ENCODE peak calls at places on chromosomes 16 and 17, in ten cellular contexts. One of them, this sample, is unnamed.

GRCh38 chr16:69318177-69318910 is 7.2 kb downstream of the VPS4A start:
- DNase-seq in heart right ventricle: no peak
- DNase-seq in mammary epithelial cell: no peak
- DNase-seq in spleen: no peak
- DNase-seq in CD8-positive, alpha-beta T cell: no peak
- DNase-seq in gastrocnemius medialis: no peak
- DNase-seq in left lung: no peak
- DNase-seq in right lobe of liver: peak
- DNase-seq in vagina: no peak
- DNase-seq in fibroblast of lung: no peak
- DNase-seq in this sample: no peak

GRCh38 chr16:19003935-19004334 is 20.2 kb downstream of the TMC7 start:
- DNase-seq in right lobe of liver: no peak
- DNase-seq in vagina: no peak
- DNase-seq in mammary epithelial cell: peak
- DNase-seq in heart right ventricle: no peak
- DNase-seq in left lung: no peak
- DNase-seq in CD8-positive, alpha-beta T cell: no peak
- DNase-seq in gastrocnemius medialis: no peak
- DNase-seq in spleen: no peak
- DNase-seq in fibroblast of lung: no peak
- DNase-seq in this sample: no peak

GRCh38 chr17:77508047-77508715 is 367.4 kb downstream of the SEC14L1 start:
- DNase-seq in heart right ventricle: no peak
- DNase-seq in gastrocnemius medialis: no peak
- DNase-seq in vagina: no peak
- DNase-seq in spleen: peak
- DNase-seq in mammary epithelial cell: no peak
- DNase-seq in fibroblast of lung: no peak
- DNase-seq in right lobe of liver: peak
- DNase-seq in CD8-positive, alpha-beta T cell: no peak
- DNase-seq in left lung: peak
- DNase-seq in this sample: no peak

GRCh38 chr16:26605872-26606271 is 460.9 kb upstream of the C16orf82 start:
- DNase-seq in fibroblast of lung: no peak
- DNase-seq in vagina: peak
- DNase-seq in CD8-positive, alpha-beta T cell: no peak
- DNase-seq in left lung: no peak
- DNase-seq in spleen: no peak
- DNase-seq in heart right ventricle: no peak
- DNase-seq in right lobe of liver: no peak
- DNase-seq in gastrocnemius medialis: no peak
- DNase-seq in mammary epithelial cell: no peak
- DNase-seq in this sample: no peak

GRCh38 chr16:30068750-30069574 is 3.4 kb downstream of the ALDOA start:
- DNase-seq in heart right ventricle: no peak
- DNase-seq in mammary epithelial cell: peak
- DNase-seq in vagina: no peak
- DNase-seq in right lobe of liver: peak
- DNase-seq in fibroblast of lung: no peak
- DNase-seq in left lung: no peak
- DNase-seq in spleen: no peak
- DNase-seq in CD8-positive, alpha-beta T cell: no peak
- DNase-seq in gastrocnemius medialis: no peak
- DNase-seq in this sample: peak

GRCh38 chr17:7014995-7015586 is 2.7 kb downstream of the RNASEK start:
- DNase-seq in fibroblast of lung: peak
- DNase-seq in heart right ventricle: no peak
- DNase-seq in CD8-positive, alpha-beta T cell: peak
- DNase-seq in vagina: no peak
- DNase-seq in left lung: no peak
- DNase-seq in spleen: no peak
- DNase-seq in right lobe of liver: no peak
- DNase-seq in gastrocnemius medialis: no peak
- DNase-seq in mammary epithelial cell: peak
- DNase-seq in this sample: no peak

GRCh38 chr17:32970281-32970680 is 21.4 kb upstream of the SPACA3 start:
- DNase-seq in mammary epithelial cell: peak
- DNase-seq in heart right ventricle: no peak
- DNase-seq in vagina: no peak
- DNase-seq in fibroblast of lung: no peak
- DNase-seq in spleen: no peak
- DNase-seq in gastrocnemius medialis: peak
- DNase-seq in left lung: no peak
- DNase-seq in CD8-positive, alpha-beta T cell: no peak
- DNase-seq in right lobe of liver: no peak
- DNase-seq in this sample: no peak

GRCh38 chr16:73365010-73365409 is 317.1 kb upstream of the ZFHX3 start:
- DNase-seq in heart right ventricle: peak
- DNase-seq in vagina: no peak
- DNase-seq in left lung: no peak
- DNase-seq in spleen: no peak
- DNase-seq in gastrocnemius medialis: no peak
- DNase-seq in mammary epithelial cell: no peak
- DNase-seq in CD8-positive, alpha-beta T cell: no peak
- DNase-seq in right lobe of liver: no peak
- DNase-seq in fibroblast of lung: peak
- DNase-seq in this sample: no peak

GRCh38 chr17:47192549-47192948 is 3.5 kb upstream of the CDC27 start:
- DNase-seq in left lung: no peak
- DNase-seq in CD8-positive, alpha-beta T cell: no peak
- DNase-seq in right lobe of liver: no peak
- DNase-seq in fibroblast of lung: no peak
- DNase-seq in vagina: no peak
- DNase-seq in gastrocnemius medialis: no peak
- DNase-seq in heart right ventricle: no peak
- DNase-seq in spleen: no peak
- DNase-seq in mammary epithelial cell: no peak
- DNase-seq in this sample: peak

GRCh38 chr17:36511216-36511615 is 23.5 kb downstream of the MYO19 start:
- DNase-seq in fibroblast of lung: no peak
- DNase-seq in right lobe of liver: no peak
- DNase-seq in mammary epithelial cell: no peak
- DNase-seq in spleen: no peak
- DNase-seq in vagina: no peak
- DNase-seq in gastrocnemius medialis: no peak
- DNase-seq in heart right ventricle: no peak
- DNase-seq in CD8-positive, alpha-beta T cell: no peak
- DNase-seq in left lung: no peak
- DNase-seq in this sample: no peak

GRCh38 chr16:60763869-60764268 is 1272.4 kb downstream of the CDH8 start:
- DNase-seq in fibroblast of lung: no peak
- DNase-seq in mammary epithelial cell: no peak
- DNase-seq in spleen: no peak
- DNase-seq in right lobe of liver: no peak
- DNase-seq in CD8-positive, alpha-beta T cell: no peak
- DNase-seq in gastrocnemius medialis: no peak
- DNase-seq in heart right ventricle: no peak
- DNase-seq in left lung: no peak
- DNase-seq in vagina: no peak
- DNase-seq in this sample: no peak

GRCh38 chr17:18059283-18059682 is 20.1 kb downstream of the GID4 start:
- DNase-seq in left lung: no peak
- DNase-seq in heart right ventricle: no peak
- DNase-seq in fibroblast of lung: no peak
- DNase-seq in vagina: no peak
- DNase-seq in spleen: no peak
- DNase-seq in mammary epithelial cell: peak
- DNase-seq in right lobe of liver: no peak
- DNase-seq in CD8-positive, alpha-beta T cell: no peak
- DNase-seq in gastrocnemius medialis: no peak
- DNase-seq in this sample: no peak

GRCh38 chr17:73874008-73874407 is 229.8 kb upstream of the SDK2 start:
- DNase-seq in spleen: no peak
- DNase-seq in heart right ventricle: no peak
- DNase-seq in fibroblast of lung: no peak
- DNase-seq in vagina: no peak
- DNase-seq in right lobe of liver: no peak
- DNase-seq in CD8-positive, alpha-beta T cell: no peak
- DNase-seq in left lung: no peak
- DNase-seq in mammary epithelial cell: peak
- DNase-seq in gastrocnemius medialis: no peak
- DNase-seq in this sample: no peak

GRCh38 chr16:23608194-23608593 is 12.1 kb upstream of the NDUFAB1 start:
- DNase-seq in spleen: no peak
- DNase-seq in mammary epithelial cell: no peak
- DNase-seq in vagina: no peak
- DNase-seq in fibroblast of lung: peak
- DNase-seq in heart right ventricle: no peak
- DNase-seq in gastrocnemius medialis: no peak
- DNase-seq in right lobe of liver: no peak
- DNase-seq in CD8-positive, alpha-beta T cell: no peak
- DNase-seq in left lung: no peak
- DNase-seq in this sample: no peak

GRCh38 chr16:49012961-49013726 is 268.5 kb downstream of the CBLN1 start:
- DNase-seq in vagina: peak
- DNase-seq in CD8-positive, alpha-beta T cell: no peak
- DNase-seq in spleen: no peak
- DNase-seq in mammary epithelial cell: no peak
- DNase-seq in right lobe of liver: no peak
- DNase-seq in gastrocnemius medialis: no peak
- DNase-seq in fibroblast of lung: no peak
- DNase-seq in left lung: no peak
- DNase-seq in heart right ventricle: peak
- DNase-seq in this sample: no peak

GRCh38 chr16:54191592-54191991 is 95.0 kb downstream of the IRX3 start:
- DNase-seq in left lung: no peak
- DNase-seq in spleen: no peak
- DNase-seq in heart right ventricle: no peak
- DNase-seq in CD8-positive, alpha-beta T cell: no peak
- DNase-seq in mammary epithelial cell: no peak
- DNase-seq in gastrocnemius medialis: no peak
- DNase-seq in vagina: no peak
- DNase-seq in right lobe of liver: no peak
- DNase-seq in fibroblast of lung: no peak
- DNase-seq in this sample: no peak

GRCh38 chr17:8692916-8693315 is 51.7 kb downstream of the CCDC42 start:
- DNase-seq in heart right ventricle: no peak
- DNase-seq in vagina: no peak
- DNase-seq in gastrocnemius medialis: no peak
- DNase-seq in spleen: no peak
- DNase-seq in left lung: no peak
- DNase-seq in CD8-positive, alpha-beta T cell: no peak
- DNase-seq in fibroblast of lung: no peak
- DNase-seq in mammary epithelial cell: no peak
- DNase-seq in right lobe of liver: no peak
- DNase-seq in this sample: no peak

GRCh38 chr17:50501906-50502642 is 6.2 kb upstream of the MYCBPAP start:
- DNase-seq in left lung: no peak
- DNase-seq in gastrocnemius medialis: no peak
- DNase-seq in vagina: no peak
- DNase-seq in spleen: peak
- DNase-seq in heart right ventricle: no peak
- DNase-seq in right lobe of liver: no peak
- DNase-seq in mammary epithelial cell: no peak
- DNase-seq in fibroblast of lung: no peak
- DNase-seq in CD8-positive, alpha-beta T cell: no peak
- DNase-seq in this sample: no peak

DNA sequence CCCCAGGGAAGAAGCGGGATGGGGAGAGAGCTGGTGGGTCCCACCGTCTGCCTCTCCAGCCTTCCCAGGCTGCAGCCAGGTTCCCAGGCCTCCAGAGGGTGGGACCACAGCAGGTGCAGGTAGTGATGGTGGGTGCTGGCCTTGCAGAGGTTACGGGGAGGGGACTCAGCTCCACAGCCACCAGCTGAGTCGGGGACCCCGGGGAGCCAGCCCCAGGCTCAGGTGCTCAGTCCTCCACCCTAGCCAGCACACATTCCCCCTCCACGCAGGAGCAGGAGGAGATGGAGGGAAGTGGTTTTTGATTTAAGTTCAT is 5.0 kb downstream of the TP53I13 start:
- DNase-seq in mammary epithelial cell: no peak
- DNase-seq in spleen: peak
- DNase-seq in left lung: peak
- DNase-seq in vagina: no peak
- DNase-seq in fibroblast of lung: no peak
- DNase-seq in CD8-positive, alpha-beta T cell: no peak
- DNase-seq in gastrocnemius medialis: peak
- DNase-seq in heart right ventricle: no peak
- DNase-seq in right lobe of liver: peak
- DNase-seq in this sample: no peak
- H3K27ac ChIP-seq in mammary epithelial cell: no peak
- H3K27ac ChIP-seq in spleen: no peak
- H3K27ac ChIP-seq in left lung: no peak
- H3K27ac ChIP-seq in vagina: no peak
- H3K27ac ChIP-seq in fibroblast of lung: no peak
- H3K27ac ChIP-seq in CD8-positive, alpha-beta T cell: no peak
- H3K27ac ChIP-seq in gastrocnemius medialis: no peak
- H3K27ac ChIP-seq in heart right ventricle: peak
- H3K27ac ChIP-seq in right lobe of liver: no peak
- H3K27ac ChIP-seq in this sample: no peak

GRCh38 chr17:28675485-28675884 is 13.5 kb downstream of the SUPT6H start:
- DNase-seq in CD8-positive, alpha-beta T cell: no peak
- DNase-seq in right lobe of liver: no peak
- DNase-seq in vagina: no peak
- DNase-seq in heart right ventricle: no peak
- DNase-seq in gastrocnemius medialis: no peak
- DNase-seq in mammary epithelial cell: no peak
- DNase-seq in fibroblast of lung: no peak
- DNase-seq in left lung: no peak
- DNase-seq in spleen: no peak
- DNase-seq in this sample: no peak

GRCh38 chr17:28675980-28676379 is 14.0 kb downstream of the SUPT6H start:
- DNase-seq in gastrocnemius medialis: no peak
- DNase-seq in heart right ventricle: no peak
- DNase-seq in left lung: no peak
- DNase-seq in spleen: no peak
- DNase-seq in right lobe of liver: no peak
- DNase-seq in vagina: no peak
- DNase-seq in CD8-positive, alpha-beta T cell: no peak
- DNase-seq in fibroblast of lung: no peak
- DNase-seq in mammary epithelial cell: peak
- DNase-seq in this sample: no peak
- TF ChIP-seq CTCF in gastrocnemius medialis: no peak
- TF ChIP-seq CTCF in heart right ventricle: no peak
- TF ChIP-seq CTCF in left lung: no peak
- TF ChIP-seq CTCF in spleen: no peak
- TF ChIP-seq CTCF in right lobe of liver: peak
- TF ChIP-seq CTCF in vagina: no peak
- TF ChIP-seq CTCF in CD8-positive, alpha-beta T cell: no peak
- TF ChIP-seq CTCF in fibroblast of lung: peak
- TF ChIP-seq CTCF in mammary epithelial cell: peak
- TF ChIP-seq CTCF in this sample: no peak

GRCh38 chr16:2980227-2981176 is at the start of gene PKMYT1:
- DNase-seq in spleen: peak
- DNase-seq in right lobe of liver: peak
- DNase-seq in vagina: no peak
- DNase-seq in heart right ventricle: peak
- DNase-seq in CD8-positive, alpha-beta T cell: peak
- DNase-seq in gastrocnemius medialis: peak
- DNase-seq in mammary epithelial cell: peak
- DNase-seq in fibroblast of lung: peak
- DNase-seq in left lung: peak
- DNase-seq in this sample: peak
- H3K27ac ChIP-seq in spleen: peak
- H3K27ac ChIP-seq in right lobe of liver: peak
- H3K27ac ChIP-seq in vagina: peak
- H3K27ac ChIP-seq in heart right ventricle: peak
- H3K27ac ChIP-seq in CD8-positive, alpha-beta T cell: peak
- H3K27ac ChIP-seq in gastrocnemius medialis: peak
- H3K27ac ChIP-seq in mammary epithelial cell: peak
- H3K27ac ChIP-seq in fibroblast of lung: peak
- H3K27ac ChIP-seq in left lung: peak
- H3K27ac ChIP-seq in this sample: peak

GRCh38 chr17:15944720-15945492 is at the start of gene ADORA2B:
- DNase-seq in gastrocnemius medialis: no peak
- DNase-seq in mammary epithelial cell: peak
- DNase-seq in vagina: no peak
- DNase-seq in heart right ventricle: peak
- DNase-seq in left lung: peak
- DNase-seq in fibroblast of lung: peak
- DNase-seq in CD8-positive, alpha-beta T cell: peak
- DNase-seq in spleen: peak
- DNase-seq in right lobe of liver: peak
- DNase-seq in this sample: peak
- TF ChIP-seq CTCF in gastrocnemius medialis: peak
- TF ChIP-seq CTCF in mammary epithelial cell: peak
- TF ChIP-seq CTCF in vagina: no peak
- TF ChIP-seq CTCF in heart right ventricle: peak
- TF ChIP-seq CTCF in left lung: peak
- TF ChIP-seq CTCF in fibroblast of lung: peak
- TF ChIP-seq CTCF in CD8-positive, alpha-beta T cell: no peak
- TF ChIP-seq CTCF in spleen: peak
- TF ChIP-seq CTCF in right lobe of liver: peak
- TF ChIP-seq CTCF in this sample: no peak